ENCODE peak calls at places on chromosomes 12 and 14, in five cellular contexts. Y, B, L, P and W are unnamed samples.

GRCh38 chr14:82528011-82528410 is 994.4 kb upstream of the SEL1L start:
- DNase-seq in Y (no peak), B (no peak), L (no peak), P (no peak), W (no peak)

GRCh38 chr12:108840605-108841328 is 16.6 kb downstream of the SSH1 start:
- DNase-seq in Y (no peak), B (no peak), L (peak; percentile 49), P (no peak), W (no peak)

GRCh38 chr12:129531004-129531403 is 372.8 kb downstream of the TMEM132D start:
- DNase-seq in Y (no peak), B (no peak), L (no peak), P (no peak), W (no peak)

GRCh38 chr12:48336564-48336963 is 14.2 kb downstream of the ZNF641 start:
- DNase-seq in Y (no peak), B (no peak), L (no peak), P (no peak), W (no peak)

GRCh38 chr12:109625131-109625559 is 51.6 kb downstream of the MVK start:
- DNase-seq in Y (no peak), B (no peak), L (no peak), P (no peak), W (no peak)

GRCh38 chr12:109743076-109743910 is 29.7 kb downstream of the FAM222A start:
- DNase-seq in Y (no peak), B (no peak), L (no peak), P (no peak), W (no peak)

GRCh38 chr12:122871851-122872785 is 23.8 kb downstream of the VPS37B start:
- DNase-seq in Y (no peak), B (no peak), L (peak; percentile 88), P (no peak), W (peak; percentile 46)

GRCh38 chr12:50221228-50222008 is 54.2 kb upstream of the CERS5 start:
- DNase-seq in Y (no peak), B (no peak), L (peak; percentile 67), P (no peak), W (no peak)

GRCh38 chr12:49942921-49943662 is 7.4 kb upstream of the AQP2 start:
- DNase-seq in Y (no peak), B (no peak), L (no peak), P (no peak), W (no peak)

GRCh38 chr14:56796259-56796658 is 14.0 kb downstream of the OTX2 start:
- DNase-seq in Y (no peak), B (no peak), L (no peak), P (no peak), W (no peak)

GRCh38 chr14:68784995-68785816 is 7.7 kb downstream of the ZFP36L1 start:
- DNase-seq in Y (no peak), B (no peak), L (peak; percentile 69), P (no peak), W (no peak)

GRCh38 chr14:80264698-80265097 is 53.4 kb upstream of the DIO2 start:
- DNase-seq in Y (no peak), B (no peak), L (no peak), P (no peak), W (no peak)

GRCh38 chr12:24586293-24586692 is 362.6 kb downstream of the BCAT1 start:
- DNase-seq in Y (no peak), B (no peak), L (no peak), P (no peak), W (no peak)

GRCh38 chr12:89161553-89161952 is 190.7 kb downstream of the DUSP6 start:
- DNase-seq in Y (no peak), B (no peak), L (no peak), P (no peak), W (no peak)

GRCh38 chr14:94966344-94966743 is 191.0 kb downstream of the DICER1 start:
- DNase-seq in Y (no peak), B (no peak), L (no peak), P (no peak), W (no peak)

GRCh38 chr12:103517161-103517560 is 21.4 kb upstream of the C12orf42 start:
- DNase-seq in Y (no peak), B (no peak), L (no peak), P (no peak), W (no peak)

GRCh38 chr14:78758333-78758732 is 588.2 kb downstream of the NRXN3 start:
- DNase-seq in Y (no peak), B (no peak), L (peak; percentile 21), P (no peak), W (no peak)

GRCh38 chr12:115983226-115983798 is 294.2 kb downstream of the MED13L start:
- DNase-seq in Y (no peak), B (no peak), L (peak; percentile 48), P (no peak), W (no peak)